ENCODE peak calls at places on chromosomes 6 and 20, in four cellular contexts. One of them, this sample, is unnamed.

GRCh38 chr20:37295001-37295400 is 5.5 kb downstream of the MANBAL start:
- DNase-seq in mesothelial cell of epicardium: no peak
- DNase-seq in CD4-positive, alpha-beta T cell: no peak
- DNase-seq in cardiac muscle cell: peak; percentile 90
- DNase-seq in this sample: peak; percentile 65

GRCh38 chr20:50460608-50461268 is 49.4 kb upstream of the PTPN1 start:
- DNase-seq in cardiac muscle cell: peak; percentile 90
- DNase-seq in mesothelial cell of epicardium: peak; percentile 52
- DNase-seq in CD4-positive, alpha-beta T cell: peak; percentile 70
- DNase-seq in this sample: peak; percentile 89

GRCh38 chr6:2725999-2726567 is 24.6 kb downstream of the MYLK4 start:
- DNase-seq in cardiac muscle cell: peak; percentile 90
- DNase-seq in mesothelial cell of epicardium: no peak
- DNase-seq in CD4-positive, alpha-beta T cell: no peak
- DNase-seq in this sample: no peak

GRCh38 chr6:54173084-54173483 is 61.8 kb downstream of the MLIP start:
- DNase-seq in cardiac muscle cell: peak; percentile 10
- DNase-seq in CD4-positive, alpha-beta T cell: no peak
- DNase-seq in mesothelial cell of epicardium: no peak
- DNase-seq in this sample: no peak

GRCh38 chr20:62805365-62805710 is 703 bp downstream of the OGFR start:
- DNase-seq in mesothelial cell of epicardium: no peak
- DNase-seq in CD4-positive, alpha-beta T cell: no peak
- DNase-seq in cardiac muscle cell: no peak
- DNase-seq in this sample: no peak

GRCh38 chr6:136050475-136050874 is 199.0 kb downstream of the PDE7B start:
- DNase-seq in cardiac muscle cell: no peak
- DNase-seq in mesothelial cell of epicardium: no peak
- DNase-seq in CD4-positive, alpha-beta T cell: no peak
- DNase-seq in this sample: no peak

GRCh38 chr6:115708850-115709249 is 351.8 kb downstream of the FRK start:
- DNase-seq in mesothelial cell of epicardium: no peak
- DNase-seq in cardiac muscle cell: no peak
- DNase-seq in CD4-positive, alpha-beta T cell: no peak
- DNase-seq in this sample: no peak

GRCh38 chr6:121491576-121491975 is 56.1 kb downstream of the GJA1 start:
- DNase-seq in mesothelial cell of epicardium: no peak
- DNase-seq in CD4-positive, alpha-beta T cell: no peak
- DNase-seq in cardiac muscle cell: no peak
- DNase-seq in this sample: no peak

GRCh38 chr6:55668625-55669024 is 89.6 kb upstream of the HMGCLL1 start:
- DNase-seq in cardiac muscle cell: peak; percentile 41
- DNase-seq in CD4-positive, alpha-beta T cell: no peak
- DNase-seq in mesothelial cell of epicardium: no peak
- DNase-seq in this sample: no peak

GRCh38 chr6:13724174-13724573 is 12.5 kb upstream of the RANBP9 start:
- DNase-seq in cardiac muscle cell: no peak
- DNase-seq in mesothelial cell of epicardium: no peak
- DNase-seq in CD4-positive, alpha-beta T cell: no peak
- DNase-seq in this sample: no peak

DNA sequence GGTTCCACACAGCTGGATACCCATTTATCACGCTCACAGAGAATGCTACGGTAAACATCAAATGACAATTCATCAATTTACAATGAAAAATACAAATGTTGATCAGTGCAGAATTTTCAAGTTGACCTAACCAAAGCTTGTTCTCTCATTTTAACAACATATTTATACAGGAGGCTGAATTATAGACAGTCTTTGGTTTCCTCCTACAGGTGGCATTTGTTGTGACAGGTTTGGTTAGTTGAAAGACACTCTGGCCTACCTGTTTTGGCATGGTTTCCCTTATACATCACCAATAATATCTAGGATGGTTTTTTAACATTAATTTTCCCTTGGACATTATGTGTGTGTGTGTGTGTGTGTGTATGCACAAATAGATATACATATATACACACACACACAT is 642.5 kb upstream of the MMS22L start:
- DNase-seq in mesothelial cell of epicardium: no peak
- DNase-seq in CD4-positive, alpha-beta T cell: no peak
- DNase-seq in cardiac muscle cell: no peak
- DNase-seq in this sample: no peak
- TF ChIP-seq CTCF in mesothelial cell of epicardium: peak; percentile 16
- TF ChIP-seq CTCF in CD4-positive, alpha-beta T cell: no peak
- TF ChIP-seq CTCF in cardiac muscle cell: no peak
- TF ChIP-seq CTCF in this sample: no peak

GRCh38 chr6:17714879-17715860 is 8.4 kb upstream of the NUP153 start:
- DNase-seq in mesothelial cell of epicardium: no peak
- DNase-seq in CD4-positive, alpha-beta T cell: no peak
- DNase-seq in cardiac muscle cell: peak; percentile 85
- DNase-seq in this sample: no peak
- TF ChIP-seq CTCF in mesothelial cell of epicardium: no peak
- TF ChIP-seq CTCF in CD4-positive, alpha-beta T cell: no peak
- TF ChIP-seq CTCF in cardiac muscle cell: no peak
- TF ChIP-seq CTCF in this sample: no peak

DNA sequence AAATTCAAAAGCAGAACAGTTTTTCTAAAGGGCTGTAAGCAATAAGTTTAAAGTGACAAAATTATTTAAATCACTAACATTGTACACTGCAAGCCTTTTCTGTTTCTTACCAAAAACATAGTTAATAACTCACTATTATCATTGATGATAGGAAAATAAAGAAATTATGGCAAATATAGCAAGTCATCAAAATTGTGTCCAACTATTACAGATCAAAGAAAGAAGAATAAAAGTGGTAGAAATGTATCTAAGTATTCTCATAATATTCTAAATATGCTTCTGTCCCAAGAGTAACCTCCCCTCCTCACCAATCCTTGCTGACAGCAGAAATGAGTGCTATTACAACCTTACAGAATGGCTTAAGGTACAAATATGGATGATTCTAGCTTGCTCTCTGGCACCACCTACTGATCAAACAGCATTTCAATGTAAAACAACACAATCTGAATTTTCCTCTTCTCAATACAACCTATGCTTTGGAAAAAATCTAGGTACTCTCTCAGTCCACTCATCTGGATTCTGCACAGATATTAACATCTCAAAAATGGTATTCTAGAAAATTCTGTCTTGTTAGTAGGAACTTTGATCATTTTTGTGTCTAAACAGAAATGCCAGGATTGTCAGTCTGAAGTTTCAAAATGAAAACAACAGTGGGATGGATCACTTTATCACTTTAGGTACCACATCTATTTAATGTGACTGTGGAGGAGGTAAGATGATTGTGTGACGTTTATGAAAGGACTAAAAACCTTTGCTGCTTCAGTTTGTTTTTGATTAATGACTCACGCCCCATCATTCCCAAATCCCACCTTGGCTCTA is 40.9 kb downstream of the ZFP64 start:
- DNase-seq in CD4-positive, alpha-beta T cell: no peak
- DNase-seq in cardiac muscle cell: peak; percentile 68
- DNase-seq in mesothelial cell of epicardium: no peak
- DNase-seq in this sample: no peak
- TF ChIP-seq CTCF in CD4-positive, alpha-beta T cell: peak; percentile 98
- TF ChIP-seq CTCF in cardiac muscle cell: peak; percentile 82
- TF ChIP-seq CTCF in mesothelial cell of epicardium: peak; percentile 63
- TF ChIP-seq CTCF in this sample: no peak

GRCh38 chr6:79946242-79946641 is 1.1 kb downstream of the ELOVL4 start:
- DNase-seq in cardiac muscle cell: peak; percentile 38
- DNase-seq in mesothelial cell of epicardium: no peak
- DNase-seq in CD4-positive, alpha-beta T cell: no peak
- DNase-seq in this sample: no peak
- TF ChIP-seq CTCF in cardiac muscle cell: peak; percentile 51
- TF ChIP-seq CTCF in mesothelial cell of epicardium: peak; percentile 14
- TF ChIP-seq CTCF in CD4-positive, alpha-beta T cell: peak; percentile 40
- TF ChIP-seq CTCF in this sample: no peak

This sample was measured in lower leg skin.